ENCODE peak calls at places on chromosomes 16 and 17, in ten cellular contexts. One of them, this sample, is unnamed.

GRCh38 chr17:61314368-61315078 is 85.1 kb upstream of the TBX2 start:
- DNase-seq in pancreas: no peak
- DNase-seq in fibroblast of pulmonary artery: peak; percentile 76
- DNase-seq in HFF-Myc: no peak
- DNase-seq in IMR-90: peak; percentile 60
- DNase-seq in SK-N-SH: peak; percentile 69
- DNase-seq in kidney epithelial cell: no peak
- DNase-seq in left ventricle myocardium inferior: peak; percentile 41
- DNase-seq in cardiac muscle cell: peak; percentile 89
- DNase-seq in left lung: peak; percentile 69
- DNase-seq in this sample: no peak

GRCh38 chr16:86249631-86250030 is 260.7 kb upstream of the FOXF1 start:
- DNase-seq in HFF-Myc: no peak
- DNase-seq in fibroblast of pulmonary artery: no peak
- DNase-seq in kidney epithelial cell: no peak
- DNase-seq in IMR-90: no peak
- DNase-seq in left ventricle myocardium inferior: no peak
- DNase-seq in SK-N-SH: no peak
- DNase-seq in pancreas: no peak
- DNase-seq in cardiac muscle cell: no peak
- DNase-seq in left lung: no peak
- DNase-seq in this sample: no peak

GRCh38 chr16:85316321-85316919 is 204.1 kb upstream of the CIBAR2 start:
- DNase-seq in kidney epithelial cell: no peak
- DNase-seq in IMR-90: peak; percentile 51
- DNase-seq in SK-N-SH: peak; percentile 93
- DNase-seq in HFF-Myc: no peak
- DNase-seq in pancreas: peak; percentile 91
- DNase-seq in cardiac muscle cell: peak; percentile 68
- DNase-seq in left lung: peak; percentile 55
- DNase-seq in fibroblast of pulmonary artery: peak; percentile 70
- DNase-seq in left ventricle myocardium inferior: peak; percentile 48
- DNase-seq in this sample: peak; percentile 79

GRCh38 chr17:14918540-14918939 is 346.6 kb downstream of the PMP22 start:
- DNase-seq in pancreas: no peak
- DNase-seq in SK-N-SH: no peak
- DNase-seq in kidney epithelial cell: no peak
- DNase-seq in left lung: no peak
- DNase-seq in cardiac muscle cell: peak; percentile 39
- DNase-seq in IMR-90: peak; percentile 72
- DNase-seq in HFF-Myc: no peak
- DNase-seq in fibroblast of pulmonary artery: peak; percentile 10
- DNase-seq in left ventricle myocardium inferior: no peak
- DNase-seq in this sample: peak; percentile 8

GRCh38 chr16:23420011-23420410 is 33.0 kb downstream of the COG7 start:
- DNase-seq in cardiac muscle cell: peak; percentile 20
- DNase-seq in IMR-90: peak; percentile 47
- DNase-seq in HFF-Myc: no peak
- DNase-seq in SK-N-SH: no peak
- DNase-seq in fibroblast of pulmonary artery: peak; percentile 41
- DNase-seq in kidney epithelial cell: no peak
- DNase-seq in left lung: no peak
- DNase-seq in left ventricle myocardium inferior: no peak
- DNase-seq in pancreas: no peak
- DNase-seq in this sample: no peak

GRCh38 chr17:76005263-76006149 is 4.9 kb downstream of the CDK3 start:
- DNase-seq in left lung: peak; percentile 72
- DNase-seq in fibroblast of pulmonary artery: peak; percentile 71
- DNase-seq in HFF-Myc: no peak
- DNase-seq in left ventricle myocardium inferior: peak; percentile 50
- DNase-seq in IMR-90: peak; percentile 63
- DNase-seq in cardiac muscle cell: peak; percentile 71
- DNase-seq in SK-N-SH: peak; percentile 92
- DNase-seq in kidney epithelial cell: no peak
- DNase-seq in pancreas: peak; percentile 94
- DNase-seq in this sample: peak; percentile 83

GRCh38 chr17:82838386-82839063 is 1.3 kb downstream of the ZNF750 start:
- DNase-seq in kidney epithelial cell: no peak
- DNase-seq in IMR-90: peak; percentile 17
- DNase-seq in fibroblast of pulmonary artery: peak; percentile 64
- DNase-seq in HFF-Myc: no peak
- DNase-seq in pancreas: peak; percentile 53
- DNase-seq in left ventricle myocardium inferior: no peak
- DNase-seq in cardiac muscle cell: peak; percentile 38
- DNase-seq in left lung: peak; percentile 79
- DNase-seq in SK-N-SH: no peak
- DNase-seq in this sample: no peak

GRCh38 chr16:31568577-31569359 is 41.1 kb downstream of the AHSP start:
- DNase-seq in fibroblast of pulmonary artery: peak; percentile 3
- DNase-seq in IMR-90: no peak
- DNase-seq in HFF-Myc: no peak
- DNase-seq in left ventricle myocardium inferior: peak; percentile 16
- DNase-seq in cardiac muscle cell: peak; percentile 23
- DNase-seq in pancreas: peak; percentile 60
- DNase-seq in left lung: peak; percentile 52
- DNase-seq in kidney epithelial cell: no peak
- DNase-seq in SK-N-SH: peak; percentile 20
- DNase-seq in this sample: no peak

GRCh38 chr17:62703776-62704380 is 76.4 kb downstream of the MRC2 start:
- DNase-seq in left lung: peak; percentile 78
- DNase-seq in SK-N-SH: peak; percentile 96
- DNase-seq in cardiac muscle cell: peak; percentile 70
- DNase-seq in pancreas: peak; percentile 94
- DNase-seq in kidney epithelial cell: no peak
- DNase-seq in IMR-90: peak; percentile 53
- DNase-seq in fibroblast of pulmonary artery: peak; percentile 62
- DNase-seq in HFF-Myc: no peak
- DNase-seq in left ventricle myocardium inferior: peak; percentile 77
- DNase-seq in this sample: peak; percentile 74

GRCh38 chr17:77364381-77364911 is 223.7 kb downstream of the SEC14L1 start:
- DNase-seq in fibroblast of pulmonary artery: no peak
- DNase-seq in cardiac muscle cell: no peak
- DNase-seq in HFF-Myc: no peak
- DNase-seq in kidney epithelial cell: no peak
- DNase-seq in pancreas: peak; percentile 48
- DNase-seq in left ventricle myocardium inferior: no peak
- DNase-seq in SK-N-SH: no peak
- DNase-seq in IMR-90: no peak
- DNase-seq in left lung: no peak
- DNase-seq in this sample: no peak

GRCh38 chr17:34892864-34893263 is 68.4 kb downstream of the CCT6B start:
- DNase-seq in left lung: no peak
- DNase-seq in kidney epithelial cell: no peak
- DNase-seq in pancreas: no peak
- DNase-seq in SK-N-SH: peak; percentile 86
- DNase-seq in left ventricle myocardium inferior: no peak
- DNase-seq in fibroblast of pulmonary artery: no peak
- DNase-seq in HFF-Myc: no peak
- DNase-seq in IMR-90: no peak
- DNase-seq in cardiac muscle cell: peak; percentile 14
- DNase-seq in this sample: peak; percentile 33
- TF ChIP-seq CTCF in left lung: no peak
- TF ChIP-seq CTCF in kidney epithelial cell: peak; percentile 43
- TF ChIP-seq CTCF in pancreas: no peak
- TF ChIP-seq CTCF in SK-N-SH: peak; percentile 50
- TF ChIP-seq CTCF in left ventricle myocardium inferior: peak; percentile 55
- TF ChIP-seq CTCF in fibroblast of pulmonary artery: peak; percentile 29
- TF ChIP-seq CTCF in HFF-Myc: peak; percentile 67
- TF ChIP-seq CTCF in IMR-90: peak; percentile 20
- TF ChIP-seq CTCF in cardiac muscle cell: peak; percentile 48
- TF ChIP-seq CTCF in this sample: peak; percentile 46

GRCh38 chr16:2486645-2487516 is 12.0 kb downstream of the TBC1D24 start:
- DNase-seq in fibroblast of pulmonary artery: no peak
- DNase-seq in HFF-Myc: no peak
- DNase-seq in IMR-90: peak; percentile 23
- DNase-seq in pancreas: peak; percentile 70
- DNase-seq in kidney epithelial cell: no peak
- DNase-seq in left ventricle myocardium inferior: peak; percentile 56
- DNase-seq in SK-N-SH: no peak
- DNase-seq in left lung: peak; percentile 80
- DNase-seq in cardiac muscle cell: no peak
- DNase-seq in this sample: no peak
- TF ChIP-seq CTCF in fibroblast of pulmonary artery: no peak
- TF ChIP-seq CTCF in HFF-Myc: no peak
- TF ChIP-seq CTCF in IMR-90: peak; percentile 34
- TF ChIP-seq CTCF in pancreas: no peak
- TF ChIP-seq CTCF in kidney epithelial cell: peak; percentile 17
- TF ChIP-seq CTCF in left ventricle myocardium inferior: peak; percentile 52
- TF ChIP-seq CTCF in SK-N-SH: no peak
- TF ChIP-seq CTCF in left lung: no peak
- TF ChIP-seq CTCF in cardiac muscle cell: no peak
- TF ChIP-seq CTCF in this sample: no peak

GRCh38 chr17:47953945-47954344 is 3.7 kb downstream of the PRR15L start:
- DNase-seq in left lung: no peak
- DNase-seq in IMR-90: no peak
- DNase-seq in left ventricle myocardium inferior: no peak
- DNase-seq in cardiac muscle cell: no peak
- DNase-seq in pancreas: no peak
- DNase-seq in SK-N-SH: no peak
- DNase-seq in fibroblast of pulmonary artery: no peak
- DNase-seq in kidney epithelial cell: no peak
- DNase-seq in HFF-Myc: no peak
- DNase-seq in this sample: no peak
- TF ChIP-seq CTCF in left lung: peak; percentile 15
- TF ChIP-seq CTCF in IMR-90: peak; percentile 7
- TF ChIP-seq CTCF in left ventricle myocardium inferior: no peak
- TF ChIP-seq CTCF in cardiac muscle cell: no peak
- TF ChIP-seq CTCF in pancreas: no peak
- TF ChIP-seq CTCF in SK-N-SH: no peak
- TF ChIP-seq CTCF in fibroblast of pulmonary artery: no peak
- TF ChIP-seq CTCF in kidney epithelial cell: no peak
- TF ChIP-seq CTCF in HFF-Myc: no peak
- TF ChIP-seq CTCF in this sample: no peak

DNA sequence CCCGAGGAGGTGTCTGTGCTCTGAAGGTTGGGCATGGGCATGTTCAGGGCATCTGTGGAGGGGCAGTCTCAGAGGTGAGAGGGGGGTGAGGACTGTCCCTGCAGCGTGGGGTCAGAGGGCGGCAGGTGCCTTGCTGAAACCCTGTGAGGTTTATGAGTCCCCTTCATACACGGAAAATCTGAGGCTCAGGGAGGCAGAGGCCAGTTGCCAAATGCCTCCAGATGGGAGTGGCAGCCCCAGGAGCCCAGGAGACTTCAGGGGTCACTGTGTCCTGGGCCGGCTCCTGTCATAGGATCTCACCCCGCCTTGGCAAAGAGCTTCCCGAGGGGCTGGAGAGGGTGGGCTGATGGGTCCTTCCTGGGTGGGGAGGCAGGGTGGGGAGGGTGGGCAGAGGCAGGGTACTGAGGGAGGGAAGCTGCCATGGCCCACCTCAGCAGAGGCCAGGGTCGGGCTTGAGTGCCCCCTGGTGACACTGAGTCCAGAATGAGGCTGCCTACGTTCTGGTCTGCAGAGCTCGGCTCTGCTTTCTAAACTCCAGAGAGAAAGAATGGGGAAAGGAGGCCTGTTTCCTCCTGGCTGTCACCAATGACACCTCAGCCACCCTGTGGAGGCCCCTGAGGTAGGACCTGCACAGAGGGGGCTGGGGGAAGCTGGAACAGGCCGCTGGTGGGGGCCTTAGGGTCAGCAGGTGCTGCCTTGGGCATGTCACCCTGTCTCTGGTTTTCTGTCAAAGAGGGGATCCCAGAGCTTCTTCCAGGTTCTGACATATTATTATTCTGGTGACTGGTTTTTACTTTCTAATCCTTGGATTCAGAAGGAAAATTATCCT is 1.1 kb downstream of the LGALS9 start:
- DNase-seq in IMR-90: no peak
- DNase-seq in pancreas: no peak
- DNase-seq in left lung: no peak
- DNase-seq in kidney epithelial cell: no peak
- DNase-seq in cardiac muscle cell: no peak
- DNase-seq in SK-N-SH: no peak
- DNase-seq in fibroblast of pulmonary artery: no peak
- DNase-seq in left ventricle myocardium inferior: no peak
- DNase-seq in HFF-Myc: no peak
- DNase-seq in this sample: no peak
- TF ChIP-seq CTCF in IMR-90: no peak
- TF ChIP-seq CTCF in pancreas: no peak
- TF ChIP-seq CTCF in left lung: no peak
- TF ChIP-seq CTCF in kidney epithelial cell: no peak
- TF ChIP-seq CTCF in cardiac muscle cell: no peak
- TF ChIP-seq CTCF in SK-N-SH: no peak
- TF ChIP-seq CTCF in fibroblast of pulmonary artery: no peak
- TF ChIP-seq CTCF in left ventricle myocardium inferior: no peak
- TF ChIP-seq CTCF in HFF-Myc: no peak
- TF ChIP-seq CTCF in this sample: no peak

GRCh38 chr17:81064746-81065475 is 30.0 kb downstream of the BAIAP2 start:
- DNase-seq in cardiac muscle cell: peak; percentile 77
- DNase-seq in left lung: peak; percentile 61
- DNase-seq in pancreas: no peak
- DNase-seq in SK-N-SH: no peak
- DNase-seq in left ventricle myocardium inferior: no peak
- DNase-seq in kidney epithelial cell: no peak
- DNase-seq in HFF-Myc: no peak
- DNase-seq in IMR-90: peak; percentile 52
- DNase-seq in fibroblast of pulmonary artery: peak; percentile 62
- DNase-seq in this sample: no peak
- TF ChIP-seq CTCF in cardiac muscle cell: no peak
- TF ChIP-seq CTCF in left lung: no peak
- TF ChIP-seq CTCF in pancreas: no peak
- TF ChIP-seq CTCF in SK-N-SH: no peak
- TF ChIP-seq CTCF in left ventricle myocardium inferior: no peak
- TF ChIP-seq CTCF in kidney epithelial cell: no peak
- TF ChIP-seq CTCF in HFF-Myc: no peak
- TF ChIP-seq CTCF in IMR-90: no peak
- TF ChIP-seq CTCF in fibroblast of pulmonary artery: no peak
- TF ChIP-seq CTCF in this sample: no peak

GRCh38 chr17:73620414-73620813 is 23.8 kb downstream of the SDK2 start:
- DNase-seq in left ventricle myocardium inferior: no peak
- DNase-seq in HFF-Myc: no peak
- DNase-seq in kidney epithelial cell: no peak
- DNase-seq in pancreas: no peak
- DNase-seq in SK-N-SH: no peak
- DNase-seq in fibroblast of pulmonary artery: no peak
- DNase-seq in left lung: no peak
- DNase-seq in IMR-90: no peak
- DNase-seq in cardiac muscle cell: no peak
- DNase-seq in this sample: no peak
- TF ChIP-seq CTCF in left ventricle myocardium inferior: no peak
- TF ChIP-seq CTCF in HFF-Myc: no peak
- TF ChIP-seq CTCF in kidney epithelial cell: no peak
- TF ChIP-seq CTCF in pancreas: no peak
- TF ChIP-seq CTCF in SK-N-SH: no peak
- TF ChIP-seq CTCF in fibroblast of pulmonary artery: no peak
- TF ChIP-seq CTCF in left lung: no peak
- TF ChIP-seq CTCF in IMR-90: no peak
- TF ChIP-seq CTCF in cardiac muscle cell: no peak
- TF ChIP-seq CTCF in this sample: no peak

This sample was measured in A549.